ENCODE peak calls at places on chromosome 21, in four cellular contexts. H is bronchial epithelial cell; Q is activated CD4-positive, alpha-beta T cell treated with anti-CD3 and anti-CD28 coated beads for 36 hours; F is activated gamma-delta T cell treated with Interleukin-2 at 50 U/mL for 16 hours. E is an unnamed sample.

GRCh38 chr21:30186242-30186641 is 19.6 kb upstream of the CLDN17 start:
- DNase-seq in F (no peak), H (no peak), Q (no peak), E (no peak)

GRCh38 chr21:43786423-43787179 is 2.8 kb upstream of the RRP1 start:
- DNase-seq in H (no peak), Q (no peak), F (no peak), E (no peak)

GRCh38 chr21:32143222-32143939 is 135.5 kb downstream of the MIS18A start:
- DNase-seq in H (no peak), Q (no peak), F (no peak), E (no peak)

GRCh38 chr21:33109574-33110339 is 39.8 kb downstream of the OLIG1 start:
- DNase-seq in H (peak), F (no peak), Q (peak), E (no peak)

GRCh38 chr21:45513003-45513706 is 29.1 kb downstream of the SLC19A1 start:
- DNase-seq in Q (no peak), H (peak), F (no peak), E (no peak)

GRCh38 chr21:26850116-26850643 is 5.0 kb upstream of the ADAMTS1 start:
- DNase-seq in F (no peak), Q (no peak), H (peak), E (no peak)

GRCh38 chr21:43913928-43914327 is 48.9 kb downstream of the AGPAT3 start:
- DNase-seq in Q (peak), F (no peak), H (no peak), E (no peak)

GRCh38 chr21:46661211-46661625 is 25.7 kb downstream of the PRMT2 start:
- DNase-seq in F (peak), H (peak), Q (peak), E (peak)

GRCh38 chr21:15060776-15061175 is 4.0 kb downstream of the NRIP1 start:
- DNase-seq in F (no peak), Q (no peak), H (peak), E (no peak)

GRCh38 chr21:34184232-34184631 is 110.9 kb downstream of the MRPS6 start:
- DNase-seq in F (no peak), H (no peak), Q (no peak), E (no peak)

GRCh38 chr21:16770279-16770678 is 742.6 kb upstream of the CXADR start:
- DNase-seq in Q (no peak), H (no peak), F (no peak), E (no peak)

GRCh38 chr21:45192332-45192731 is 95.4 kb downstream of the POFUT2 start:
- DNase-seq in H (no peak), F (no peak), Q (no peak), E (no peak)

GRCh38 chr21:26739189-26739588 is 106.0 kb downstream of the ADAMTS1 start:
- DNase-seq in Q (no peak), H (peak), F (no peak), E (no peak)

GRCh38 chr21:15775291-15775690 is 45.5 kb downstream of the USP25 start:
- DNase-seq in F (no peak), H (no peak), Q (no peak), E (no peak)

GRCh38 chr21:44539031-44539430 is 964 bp downstream of the KRTAP10-1 start:
- DNase-seq in F (no peak), Q (no peak), H (no peak), E (no peak)

GRCh38 chr21:21184771-21185528 is 186.7 kb downstream of the NCAM2 start:
- DNase-seq in Q (no peak), H (no peak), F (no peak), E (no peak)

GRCh38 chr21:34546556-34546955 is 34.5 kb upstream of the KCNE1 start:
- DNase-seq in F (no peak), H (no peak), Q (no peak), E (no peak)

GRCh38 chr21:34093083-34093482 is 19.7 kb downstream of the MRPS6 start:
- DNase-seq in F (no peak), H (no peak), Q (no peak), E (no peak)

GRCh38 chr21:39317134-39318090 is 4.0 kb upstream of the BRWD1 start:
- DNase-seq in F (no peak), H (no peak), Q (no peak), E (no peak)

GRCh38 chr21:45450741-45451740 is 46.1 kb downstream of the COL18A1 start:
- DNase-seq in F (no peak), H (no peak), Q (no peak), E (no peak)

GRCh38 chr21:43311303-43311817 is 115.6 kb downstream of the SIK1 start:
- DNase-seq in F (no peak), H (no peak), Q (no peak), E (no peak)

GRCh38 chr21:24395320-24395933 is 1211.9 kb downstream of the MRPL39 start:
- DNase-seq in H (no peak), F (no peak), Q (no peak), E (no peak)

GRCh38 chr21:41232055-41232454 is 64.1 kb downstream of the BACE2 start:
- DNase-seq in H (no peak), Q (no peak), F (no peak), E (no peak)

GRCh38 chr21:31731112-31731801 is 661 bp downstream of the SCAF4 start:
- DNase-seq in Q (peak), F (peak), H (no peak), E (peak)

E was measured in T-helper 2 cell treated with Interferon-gamma antibody and Interleukin-4, amounts not matched to agents 5 μg/mL and 100 μg/mL, for 36 hours.